ENCODE peak calls at places on chromosome 1, in eight cellular contexts. One of them, this sample, is unnamed. For H3K36me3 and H3K27me3, the result is how much of the 10 kb centered on the place peaks cover.

GRCh38 chr1:11795238-11795890 is 10.4 kb downstream of the MTHFR start:
- DNase-seq in heart right ventricle: no peak
- DNase-seq in adipocyte: no peak
- DNase-seq in Peyer's patch: no peak
- DNase-seq in GM23338: no peak
- DNase-seq in left ventricle myocardium inferior: no peak
- DNase-seq in hepatocyte: no peak
- DNase-seq in K562: peak
- DNase-seq in this sample: no peak

GRCh38 chr1:192225266-192225665 is 67.0 kb downstream of the RGS18 start:
- DNase-seq in Peyer's patch: no peak
- DNase-seq in hepatocyte: no peak
- DNase-seq in GM23338: no peak
- DNase-seq in left ventricle myocardium inferior: no peak
- DNase-seq in heart right ventricle: no peak
- DNase-seq in adipocyte: no peak
- DNase-seq in K562: no peak
- DNase-seq in this sample: no peak

GRCh38 chr1:219900201-219900600 is 28.2 kb downstream of the SLC30A10 start:
- DNase-seq in GM23338: no peak
- DNase-seq in heart right ventricle: no peak
- DNase-seq in left ventricle myocardium inferior: no peak
- DNase-seq in Peyer's patch: no peak
- DNase-seq in adipocyte: no peak
- DNase-seq in K562: no peak
- DNase-seq in hepatocyte: no peak
- DNase-seq in this sample: peak

GRCh38 chr1:31609512-31609911 is 8.0 kb upstream of the HCRTR1 start:
- DNase-seq in left ventricle myocardium inferior: no peak
- DNase-seq in GM23338: no peak
- DNase-seq in Peyer's patch: no peak
- DNase-seq in hepatocyte: no peak
- DNase-seq in K562: no peak
- DNase-seq in heart right ventricle: no peak
- DNase-seq in adipocyte: peak
- DNase-seq in this sample: no peak

GRCh38 chr1:11059166-11059989 is 440 bp downstream of the SRM start:
- DNase-seq in left ventricle myocardium inferior: peak
- DNase-seq in heart right ventricle: no peak
- DNase-seq in Peyer's patch: no peak
- DNase-seq in GM23338: peak
- DNase-seq in adipocyte: peak
- DNase-seq in hepatocyte: no peak
- DNase-seq in K562: peak
- DNase-seq in this sample: no peak

GRCh38 chr1:116824631-116825399 is 70.6 kb downstream of the CD2 start:
- DNase-seq in hepatocyte: no peak
- DNase-seq in Peyer's patch: no peak
- DNase-seq in left ventricle myocardium inferior: no peak
- DNase-seq in K562: no peak
- DNase-seq in heart right ventricle: no peak
- DNase-seq in GM23338: peak
- DNase-seq in adipocyte: no peak
- DNase-seq in this sample: no peak

GRCh38 chr1:175191654-175192053 is 922 bp downstream of the KIAA0040 start:
- DNase-seq in heart right ventricle: peak
- DNase-seq in K562: no peak
- DNase-seq in GM23338: peak
- DNase-seq in hepatocyte: no peak
- DNase-seq in Peyer's patch: peak
- DNase-seq in left ventricle myocardium inferior: no peak
- DNase-seq in adipocyte: peak
- DNase-seq in this sample: no peak

GRCh38 chr1:44735992-44736391 is 3.6 kb upstream of the KIF2C start:
- DNase-seq in hepatocyte: no peak
- DNase-seq in Peyer's patch: no peak
- DNase-seq in GM23338: no peak
- DNase-seq in heart right ventricle: no peak
- DNase-seq in adipocyte: no peak
- DNase-seq in left ventricle myocardium inferior: no peak
- DNase-seq in K562: no peak
- DNase-seq in this sample: no peak

GRCh38 chr1:153355445-153356071 is 2.1 kb upstream of the S100A9 start:
- DNase-seq in K562: peak
- DNase-seq in GM23338: peak
- DNase-seq in adipocyte: peak
- DNase-seq in left ventricle myocardium inferior: peak
- DNase-seq in heart right ventricle: peak
- DNase-seq in hepatocyte: peak
- DNase-seq in Peyer's patch: peak
- DNase-seq in this sample: peak

GRCh38 chr1:1759456-1760344 is 18.6 kb downstream of the NADK start:
- DNase-seq in hepatocyte: no peak
- DNase-seq in heart right ventricle: no peak
- DNase-seq in adipocyte: no peak
- DNase-seq in left ventricle myocardium inferior: no peak
- DNase-seq in Peyer's patch: no peak
- DNase-seq in K562: peak
- DNase-seq in GM23338: no peak
- DNase-seq in this sample: no peak

GRCh38 chr1:108817016-108817415 is 39.9 kb downstream of the AKNAD1 start:
- DNase-seq in GM23338: no peak
- DNase-seq in Peyer's patch: no peak
- DNase-seq in left ventricle myocardium inferior: no peak
- DNase-seq in heart right ventricle: peak
- DNase-seq in K562: no peak
- DNase-seq in hepatocyte: no peak
- DNase-seq in adipocyte: no peak
- DNase-seq in this sample: peak

GRCh38 chr1:101022294-101022693 is 3.3 kb downstream of the DPH5 start:
- DNase-seq in heart right ventricle: no peak
- DNase-seq in left ventricle myocardium inferior: no peak
- DNase-seq in GM23338: peak
- DNase-seq in adipocyte: peak
- DNase-seq in hepatocyte: no peak
- DNase-seq in K562: no peak
- DNase-seq in Peyer's patch: no peak
- DNase-seq in this sample: no peak
- H3K36me3 ChIP-seq in heart right ventricle: under half
- H3K36me3 ChIP-seq in left ventricle myocardium inferior: under half
- H3K36me3 ChIP-seq in GM23338: under half
- H3K36me3 ChIP-seq in adipocyte: under half
- H3K36me3 ChIP-seq in hepatocyte: under half
- H3K36me3 ChIP-seq in K562: half or more
- H3K36me3 ChIP-seq in Peyer's patch: under half
- H3K36me3 ChIP-seq in this sample: under half

DNA sequence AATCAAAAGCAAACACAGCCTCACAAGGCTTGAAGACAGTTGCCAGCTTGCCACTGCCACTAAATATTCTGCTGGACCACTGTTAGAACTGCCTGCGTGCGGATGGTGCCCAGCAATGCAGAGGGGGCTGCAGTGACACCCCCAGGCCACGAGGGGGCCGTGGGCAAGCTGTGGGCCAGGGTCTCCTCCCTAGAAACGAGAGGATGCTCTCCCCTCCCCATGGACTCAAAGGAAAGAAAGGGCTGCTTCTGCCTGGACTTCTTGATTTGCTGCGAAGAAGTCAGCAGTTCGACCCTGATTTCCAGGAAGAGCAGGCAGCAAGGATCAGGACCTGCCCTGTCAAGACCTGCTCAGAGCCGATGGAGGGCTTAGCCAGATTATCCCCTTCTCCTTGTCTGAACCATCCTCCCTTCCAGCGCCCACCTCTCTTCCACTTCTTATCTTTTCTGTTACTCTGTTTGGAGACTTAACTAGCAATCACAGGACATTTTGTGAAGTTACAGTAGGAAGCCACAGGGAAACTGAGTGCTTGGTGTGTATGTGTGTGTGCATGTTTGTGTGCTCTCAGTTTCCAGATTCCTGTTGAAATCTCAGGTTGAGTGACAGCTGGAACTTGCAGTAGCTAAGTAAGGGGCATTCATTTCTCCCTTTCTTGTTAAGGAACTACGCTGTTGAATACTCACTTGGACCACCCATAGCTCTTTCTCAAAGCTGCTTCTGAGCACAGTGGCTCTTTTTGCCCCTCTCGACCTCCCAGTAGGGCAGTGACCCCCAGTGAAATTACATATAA is 2.7 kb downstream of the MAN1C1 start:
- DNase-seq in adipocyte: peak
- DNase-seq in K562: peak
- DNase-seq in Peyer's patch: peak
- DNase-seq in hepatocyte: peak
- DNase-seq in left ventricle myocardium inferior: peak
- DNase-seq in heart right ventricle: peak
- DNase-seq in GM23338: peak
- DNase-seq in this sample: no peak
- H3K27me3 ChIP-seq in adipocyte: under half
- H3K27me3 ChIP-seq in K562: half or more
- H3K27me3 ChIP-seq in Peyer's patch: under half
- H3K27me3 ChIP-seq in hepatocyte: under half
- H3K27me3 ChIP-seq in left ventricle myocardium inferior: under half
- H3K27me3 ChIP-seq in heart right ventricle: under half
- H3K27me3 ChIP-seq in GM23338: under half
- H3K27me3 ChIP-seq in this sample: half or more

GRCh38 chr1:47023268-47024137 is at the start of gene CYP4X1:
- DNase-seq in left ventricle myocardium inferior: peak
- DNase-seq in K562: no peak
- DNase-seq in Peyer's patch: no peak
- DNase-seq in heart right ventricle: peak
- DNase-seq in hepatocyte: peak
- DNase-seq in GM23338: peak
- DNase-seq in adipocyte: no peak
- DNase-seq in this sample: no peak
- H3K4me3 ChIP-seq in left ventricle myocardium inferior: peak
- H3K4me3 ChIP-seq in K562: no peak
- H3K4me3 ChIP-seq in Peyer's patch: no peak
- H3K4me3 ChIP-seq in heart right ventricle: peak
- H3K4me3 ChIP-seq in hepatocyte: peak
- H3K4me3 ChIP-seq in GM23338: peak
- H3K4me3 ChIP-seq in adipocyte: peak
- H3K4me3 ChIP-seq in this sample: peak

DNA sequence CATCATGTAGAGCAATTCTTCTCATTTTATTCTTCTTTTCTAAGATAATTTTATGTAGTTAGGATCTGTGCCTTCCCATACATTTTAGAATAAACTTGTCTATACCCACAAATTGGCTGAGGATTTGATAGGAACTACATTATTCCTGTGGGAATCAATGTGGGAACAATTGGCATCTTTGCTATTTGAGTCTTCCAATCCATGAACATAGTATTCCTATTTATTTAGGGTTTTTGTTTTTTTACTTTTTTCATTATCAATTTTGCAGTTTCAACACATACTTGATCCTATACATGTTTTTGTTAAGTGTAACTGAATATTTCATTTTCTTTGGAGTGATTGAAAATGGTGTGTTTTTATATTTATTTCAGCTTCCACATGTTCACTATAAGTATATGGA is 8.1 kb upstream of the WNT9A start:
- DNase-seq in Peyer's patch: no peak
- DNase-seq in left ventricle myocardium inferior: no peak
- DNase-seq in hepatocyte: no peak
- DNase-seq in adipocyte: no peak
- DNase-seq in GM23338: no peak
- DNase-seq in heart right ventricle: no peak
- DNase-seq in K562: no peak
- DNase-seq in this sample: no peak
- H3K36me3 ChIP-seq in Peyer's patch: under half
- H3K36me3 ChIP-seq in left ventricle myocardium inferior: under half
- H3K36me3 ChIP-seq in hepatocyte: under half
- H3K36me3 ChIP-seq in adipocyte: under half
- H3K36me3 ChIP-seq in GM23338: under half
- H3K36me3 ChIP-seq in heart right ventricle: under half
- H3K36me3 ChIP-seq in K562: under half
- H3K36me3 ChIP-seq in this sample: under half